ENCODE peak calls at places on chromosomes 12 and 14, in eight cellular contexts. One of them, this sample, is unnamed.
A peak's percentile ranks its signal among the peaks of the same experiment; 100 is the strongest.

GRCh38 chr12:27610380-27610779 is 85.9 kb upstream of the REP15 start:
- DNase-seq in anterior cingulate cortex: no peak
- DNase-seq in GM10248: no peak
- DNase-seq in Kasumi-1: no peak
- DNase-seq in activated T-cell treated with anti-CD3 and anti-CD28 coated beads, Interleukin-2, amount 50 U/mL, for 24 hours: no peak
- DNase-seq in A549: no peak
- DNase-seq in B cell: no peak
- DNase-seq in stimulated activated effector memory CD8-positive, alpha-beta T cell treated with anti-CD3 and anti-CD28 coated beads, Interleukin-12 subunit alpha, Interleukin-12 subunit beta, amount 100 ng/mL, for 72 hours: no peak
- DNase-seq in this sample: no peak

GRCh38 chr12:38159092-38159551 is 157.5 kb upstream of the ALG10B start:
- DNase-seq in activated T-cell treated with anti-CD3 and anti-CD28 coated beads, Interleukin-2, amount 50 U/mL, for 24 hours: no peak
- DNase-seq in GM10248: no peak
- DNase-seq in anterior cingulate cortex: no peak
- DNase-seq in stimulated activated effector memory CD8-positive, alpha-beta T cell treated with anti-CD3 and anti-CD28 coated beads, Interleukin-12 subunit alpha, Interleukin-12 subunit beta, amount 100 ng/mL, for 72 hours: no peak
- DNase-seq in Kasumi-1: no peak
- DNase-seq in B cell: no peak
- DNase-seq in A549: no peak
- DNase-seq in this sample: no peak

GRCh38 chr14:23162800-23163199 is 20.7 kb downstream of the SLC7A8 start:
- DNase-seq in stimulated activated effector memory CD8-positive, alpha-beta T cell treated with anti-CD3 and anti-CD28 coated beads, Interleukin-12 subunit alpha, Interleukin-12 subunit beta, amount 100 ng/mL, for 72 hours: no peak
- DNase-seq in anterior cingulate cortex: no peak
- DNase-seq in Kasumi-1: peak; percentile 64
- DNase-seq in A549: no peak
- DNase-seq in activated T-cell treated with anti-CD3 and anti-CD28 coated beads, Interleukin-2, amount 50 U/mL, for 24 hours: no peak
- DNase-seq in B cell: no peak
- DNase-seq in GM10248: no peak
- DNase-seq in this sample: no peak

GRCh38 chr14:61381589-61381988 is 60.2 kb downstream of the PRKCH start:
- DNase-seq in stimulated activated effector memory CD8-positive, alpha-beta T cell treated with anti-CD3 and anti-CD28 coated beads, Interleukin-12 subunit alpha, Interleukin-12 subunit beta, amount 100 ng/mL, for 72 hours: no peak
- DNase-seq in A549: no peak
- DNase-seq in anterior cingulate cortex: no peak
- DNase-seq in GM10248: no peak
- DNase-seq in activated T-cell treated with anti-CD3 and anti-CD28 coated beads, Interleukin-2, amount 50 U/mL, for 24 hours: no peak
- DNase-seq in Kasumi-1: no peak
- DNase-seq in B cell: no peak
- DNase-seq in this sample: no peak

GRCh38 chr12:94290353-94290752 is 142.0 kb downstream of the PLXNC1 start:
- DNase-seq in A549: no peak
- DNase-seq in B cell: no peak
- DNase-seq in stimulated activated effector memory CD8-positive, alpha-beta T cell treated with anti-CD3 and anti-CD28 coated beads, Interleukin-12 subunit alpha, Interleukin-12 subunit beta, amount 100 ng/mL, for 72 hours: no peak
- DNase-seq in Kasumi-1: no peak
- DNase-seq in GM10248: no peak
- DNase-seq in anterior cingulate cortex: no peak
- DNase-seq in activated T-cell treated with anti-CD3 and anti-CD28 coated beads, Interleukin-2, amount 50 U/mL, for 24 hours: no peak
- DNase-seq in this sample: no peak

GRCh38 chr12:108358580-108358965 is 19.5 kb upstream of the CMKLR1 start:
- DNase-seq in anterior cingulate cortex: no peak
- DNase-seq in activated T-cell treated with anti-CD3 and anti-CD28 coated beads, Interleukin-2, amount 50 U/mL, for 24 hours: no peak
- DNase-seq in stimulated activated effector memory CD8-positive, alpha-beta T cell treated with anti-CD3 and anti-CD28 coated beads, Interleukin-12 subunit alpha, Interleukin-12 subunit beta, amount 100 ng/mL, for 72 hours: no peak
- DNase-seq in Kasumi-1: no peak
- DNase-seq in B cell: no peak
- DNase-seq in A549: no peak
- DNase-seq in GM10248: no peak
- DNase-seq in this sample: no peak

GRCh38 chr12:111417290-111417689 is 11.6 kb downstream of the SH2B3 start:
- DNase-seq in Kasumi-1: no peak
- DNase-seq in A549: no peak
- DNase-seq in GM10248: no peak
- DNase-seq in stimulated activated effector memory CD8-positive, alpha-beta T cell treated with anti-CD3 and anti-CD28 coated beads, Interleukin-12 subunit alpha, Interleukin-12 subunit beta, amount 100 ng/mL, for 72 hours: no peak
- DNase-seq in anterior cingulate cortex: no peak
- DNase-seq in activated T-cell treated with anti-CD3 and anti-CD28 coated beads, Interleukin-2, amount 50 U/mL, for 24 hours: no peak
- DNase-seq in B cell: no peak
- DNase-seq in this sample: no peak

GRCh38 chr12:54159549-54159948 is 29.2 kb downstream of the SMUG1 start:
- DNase-seq in stimulated activated effector memory CD8-positive, alpha-beta T cell treated with anti-CD3 and anti-CD28 coated beads, Interleukin-12 subunit alpha, Interleukin-12 subunit beta, amount 100 ng/mL, for 72 hours: no peak
- DNase-seq in GM10248: no peak
- DNase-seq in Kasumi-1: no peak
- DNase-seq in B cell: no peak
- DNase-seq in activated T-cell treated with anti-CD3 and anti-CD28 coated beads, Interleukin-2, amount 50 U/mL, for 24 hours: no peak
- DNase-seq in anterior cingulate cortex: no peak
- DNase-seq in A549: no peak
- DNase-seq in this sample: no peak

GRCh38 chr12:109637341-109637740 is 63.7 kb downstream of the MVK start:
- DNase-seq in activated T-cell treated with anti-CD3 and anti-CD28 coated beads, Interleukin-2, amount 50 U/mL, for 24 hours: no peak
- DNase-seq in B cell: no peak
- DNase-seq in anterior cingulate cortex: no peak
- DNase-seq in GM10248: no peak
- DNase-seq in A549: no peak
- DNase-seq in stimulated activated effector memory CD8-positive, alpha-beta T cell treated with anti-CD3 and anti-CD28 coated beads, Interleukin-12 subunit alpha, Interleukin-12 subunit beta, amount 100 ng/mL, for 72 hours: no peak
- DNase-seq in Kasumi-1: no peak
- DNase-seq in this sample: no peak

GRCh38 chr14:102560436-102561261 is 31.8 kb upstream of the RCOR1 start:
- DNase-seq in B cell: peak; percentile 45
- DNase-seq in GM10248: no peak
- DNase-seq in activated T-cell treated with anti-CD3 and anti-CD28 coated beads, Interleukin-2, amount 50 U/mL, for 24 hours: no peak
- DNase-seq in A549: no peak
- DNase-seq in stimulated activated effector memory CD8-positive, alpha-beta T cell treated with anti-CD3 and anti-CD28 coated beads, Interleukin-12 subunit alpha, Interleukin-12 subunit beta, amount 100 ng/mL, for 72 hours: no peak
- DNase-seq in Kasumi-1: no peak
- DNase-seq in anterior cingulate cortex: no peak
- DNase-seq in this sample: no peak

GRCh38 chr14:89121961-89122675 is 294.9 kb downstream of the FOXN3 start:
- DNase-seq in stimulated activated effector memory CD8-positive, alpha-beta T cell treated with anti-CD3 and anti-CD28 coated beads, Interleukin-12 subunit alpha, Interleukin-12 subunit beta, amount 100 ng/mL, for 72 hours: no peak
- DNase-seq in B cell: no peak
- DNase-seq in Kasumi-1: no peak
- DNase-seq in activated T-cell treated with anti-CD3 and anti-CD28 coated beads, Interleukin-2, amount 50 U/mL, for 24 hours: no peak
- DNase-seq in GM10248: no peak
- DNase-seq in A549: no peak
- DNase-seq in anterior cingulate cortex: no peak
- DNase-seq in this sample: no peak

GRCh38 chr14:105075364-105076295 is 10.4 kb upstream of the GPR132 start:
- DNase-seq in B cell: peak; percentile 78
- DNase-seq in activated T-cell treated with anti-CD3 and anti-CD28 coated beads, Interleukin-2, amount 50 U/mL, for 24 hours: no peak
- DNase-seq in stimulated activated effector memory CD8-positive, alpha-beta T cell treated with anti-CD3 and anti-CD28 coated beads, Interleukin-12 subunit alpha, Interleukin-12 subunit beta, amount 100 ng/mL, for 72 hours: no peak
- DNase-seq in A549: no peak
- DNase-seq in GM10248: peak; percentile 82
- DNase-seq in Kasumi-1: peak; percentile 81
- DNase-seq in anterior cingulate cortex: no peak
- DNase-seq in this sample: peak; percentile 95

GRCh38 chr14:37150414-37150813 is 22.0 kb downstream of the SLC25A21 start:
- DNase-seq in activated T-cell treated with anti-CD3 and anti-CD28 coated beads, Interleukin-2, amount 50 U/mL, for 24 hours: no peak
- DNase-seq in Kasumi-1: peak; percentile 84
- DNase-seq in A549: peak; percentile 44
- DNase-seq in anterior cingulate cortex: no peak
- DNase-seq in GM10248: no peak
- DNase-seq in stimulated activated effector memory CD8-positive, alpha-beta T cell treated with anti-CD3 and anti-CD28 coated beads, Interleukin-12 subunit alpha, Interleukin-12 subunit beta, amount 100 ng/mL, for 72 hours: no peak
- DNase-seq in B cell: no peak
- DNase-seq in this sample: no peak

GRCh38 chr12:53696655-53697321 is 20.9 kb upstream of the ATP5MC2 start:
- DNase-seq in Kasumi-1: no peak
- DNase-seq in A549: no peak
- DNase-seq in anterior cingulate cortex: no peak
- DNase-seq in GM10248: peak; percentile 10
- DNase-seq in activated T-cell treated with anti-CD3 and anti-CD28 coated beads, Interleukin-2, amount 50 U/mL, for 24 hours: no peak
- DNase-seq in stimulated activated effector memory CD8-positive, alpha-beta T cell treated with anti-CD3 and anti-CD28 coated beads, Interleukin-12 subunit alpha, Interleukin-12 subunit beta, amount 100 ng/mL, for 72 hours: no peak
- DNase-seq in B cell: no peak
- DNase-seq in this sample: no peak

GRCh38 chr12:123761841-123762714 is at the start of gene DNAH10:
- DNase-seq in activated T-cell treated with anti-CD3 and anti-CD28 coated beads, Interleukin-2, amount 50 U/mL, for 24 hours: peak; percentile 72
- DNase-seq in stimulated activated effector memory CD8-positive, alpha-beta T cell treated with anti-CD3 and anti-CD28 coated beads, Interleukin-12 subunit alpha, Interleukin-12 subunit beta, amount 100 ng/mL, for 72 hours: peak; percentile 20
- DNase-seq in B cell: peak; percentile 74
- DNase-seq in anterior cingulate cortex: no peak
- DNase-seq in GM10248: peak; percentile 76
- DNase-seq in A549: no peak
- DNase-seq in Kasumi-1: peak; percentile 63
- DNase-seq in this sample: peak; percentile 58

GRCh38 chr12:31989987-31990386 is 30.8 kb downstream of the RESF1 start:
- DNase-seq in activated T-cell treated with anti-CD3 and anti-CD28 coated beads, Interleukin-2, amount 50 U/mL, for 24 hours: no peak
- DNase-seq in A549: no peak
- DNase-seq in anterior cingulate cortex: no peak
- DNase-seq in B cell: no peak
- DNase-seq in stimulated activated effector memory CD8-positive, alpha-beta T cell treated with anti-CD3 and anti-CD28 coated beads, Interleukin-12 subunit alpha, Interleukin-12 subunit beta, amount 100 ng/mL, for 72 hours: no peak
- DNase-seq in Kasumi-1: no peak
- DNase-seq in GM10248: no peak
- DNase-seq in this sample: no peak

GRCh38 chr12:121796855-121797751 is 3.6 kb upstream of the RHOF start:
- DNase-seq in GM10248: no peak
- DNase-seq in activated T-cell treated with anti-CD3 and anti-CD28 coated beads, Interleukin-2, amount 50 U/mL, for 24 hours: no peak
- DNase-seq in A549: peak; percentile 90
- DNase-seq in Kasumi-1: no peak
- DNase-seq in B cell: no peak
- DNase-seq in stimulated activated effector memory CD8-positive, alpha-beta T cell treated with anti-CD3 and anti-CD28 coated beads, Interleukin-12 subunit alpha, Interleukin-12 subunit beta, amount 100 ng/mL, for 72 hours: no peak
- DNase-seq in anterior cingulate cortex: peak; percentile 82
- DNase-seq in this sample: no peak

GRCh38 chr14:105711841-105712460 is 185.6 kb downstream of the TMEM121 start:
- DNase-seq in stimulated activated effector memory CD8-positive, alpha-beta T cell treated with anti-CD3 and anti-CD28 coated beads, Interleukin-12 subunit alpha, Interleukin-12 subunit beta, amount 100 ng/mL, for 72 hours: no peak
- DNase-seq in Kasumi-1: no peak
- DNase-seq in GM10248: no peak
- DNase-seq in A549: no peak
- DNase-seq in B cell: peak; percentile 32
- DNase-seq in anterior cingulate cortex: no peak
- DNase-seq in activated T-cell treated with anti-CD3 and anti-CD28 coated beads, Interleukin-2, amount 50 U/mL, for 24 hours: peak; percentile 21
- DNase-seq in this sample: no peak

GRCh38 chr12:28378749-28379148 is 188.5 kb downstream of the CCDC91 start:
- DNase-seq in stimulated activated effector memory CD8-positive, alpha-beta T cell treated with anti-CD3 and anti-CD28 coated beads, Interleukin-12 subunit alpha, Interleukin-12 subunit beta, amount 100 ng/mL, for 72 hours: no peak
- DNase-seq in activated T-cell treated with anti-CD3 and anti-CD28 coated beads, Interleukin-2, amount 50 U/mL, for 24 hours: no peak
- DNase-seq in anterior cingulate cortex: no peak
- DNase-seq in GM10248: no peak
- DNase-seq in Kasumi-1: peak; percentile 18
- DNase-seq in B cell: no peak
- DNase-seq in A549: no peak
- DNase-seq in this sample: no peak

GRCh38 chr14:34322940-34323418 is 139.1 kb downstream of the SPTSSA start:
- DNase-seq in Kasumi-1: peak; percentile 78
- DNase-seq in anterior cingulate cortex: no peak
- DNase-seq in GM10248: peak; percentile 79
- DNase-seq in B cell: peak; percentile 72
- DNase-seq in A549: peak; percentile 59
- DNase-seq in activated T-cell treated with anti-CD3 and anti-CD28 coated beads, Interleukin-2, amount 50 U/mL, for 24 hours: peak; percentile 74
- DNase-seq in stimulated activated effector memory CD8-positive, alpha-beta T cell treated with anti-CD3 and anti-CD28 coated beads, Interleukin-12 subunit alpha, Interleukin-12 subunit beta, amount 100 ng/mL, for 72 hours: peak; percentile 63
- DNase-seq in this sample: peak; percentile 64

GRCh38 chr14:70888151-70888499 is 19.1 kb upstream of the PCNX1 start:
- DNase-seq in A549: no peak
- DNase-seq in Kasumi-1: no peak
- DNase-seq in activated T-cell treated with anti-CD3 and anti-CD28 coated beads, Interleukin-2, amount 50 U/mL, for 24 hours: no peak
- DNase-seq in anterior cingulate cortex: no peak
- DNase-seq in stimulated activated effector memory CD8-positive, alpha-beta T cell treated with anti-CD3 and anti-CD28 coated beads, Interleukin-12 subunit alpha, Interleukin-12 subunit beta, amount 100 ng/mL, for 72 hours: no peak
- DNase-seq in B cell: no peak
- DNase-seq in GM10248: no peak
- DNase-seq in this sample: no peak

This sample was measured in GM12891.